ENCODE peak calls at places on chromosomes 6 and 20, in four cellular contexts. W is WTC11, A is HepG2, O is K562. B is an unnamed sample.

GRCh38 chr6:147149092-147149491 is 55.1 kb upstream of the STXBP5 start:
- DNase-seq in A (no peak), O (no peak), W (no peak), B (no peak)

GRCh38 chr6:31886426-31887068 is 7.8 kb upstream of the SLC44A4 start:
- DNase-seq in A (no peak), O (no peak), W (no peak), B (no peak)

GRCh38 chr6:132650413-132650812 is 8.6 kb downstream of the TAAR1 start:
- DNase-seq in A (no peak), O (no peak), W (no peak), B (no peak)

GRCh38 chr6:160035693-160036330 is 66.9 kb downstream of the IGF2R start:
- DNase-seq in O (no peak), W (no peak), A (no peak), B (no peak)

GRCh38 chr6:29414588-29414987 is at the start of gene OR12D1:
- DNase-seq in A (peak; percentile 10), W (no peak), O (no peak), B (no peak)

GRCh38 chr6:15399651-15400470 is 154.0 kb downstream of the JARID2 start:
- DNase-seq in W (no peak), O (peak; percentile 85), A (no peak), B (no peak)

GRCh38 chr6:125793280-125793679 is 2.5 kb downstream of the NCOA7 start:
- DNase-seq in O (no peak), W (no peak), A (no peak), B (no peak)

GRCh38 chr6:56787209-56787608 is 144.5 kb upstream of the DST start:
- DNase-seq in W (no peak), A (no peak), O (no peak), B (no peak)

GRCh38 chr6:33633462-33634158 is 12.5 kb downstream of the ITPR3 start:
- DNase-seq in W (peak; percentile 58), A (no peak), O (peak; percentile 76), B (no peak)

GRCh38 chr6:158715330-158716311 is 65.8 kb downstream of the SYTL3 start:
- DNase-seq in A (no peak), W (no peak), O (peak; percentile 45), B (no peak)

GRCh38 chr6:7073082-7073783 is 34.5 kb upstream of the RREB1 start:
- DNase-seq in W (no peak), A (no peak), O (no peak), B (no peak)

GRCh38 chr6:134373282-134373922 is 55.5 kb upstream of the SGK1 start:
- DNase-seq in W (no peak), O (peak; percentile 78), A (no peak), B (peak; percentile 85)

GRCh38 chr6:34610819-34611477 is 54.8 kb upstream of the SPDEF start:
- DNase-seq in W (no peak), A (peak; percentile 31), O (peak; percentile 82), B (no peak)

GRCh38 chr6:130754786-130755367 is 72.3 kb upstream of the SMLR1 start:
- DNase-seq in W (no peak), O (no peak), A (no peak), B (no peak)

GRCh38 chr6:35425284-35425683 is 26.9 kb upstream of the FANCE start:
- DNase-seq in W (no peak), O (no peak), A (no peak), B (no peak)

GRCh38 chr20:37405351-37405897 is 59.5 kb downstream of the SRC start:
- DNase-seq in W (no peak), O (no peak), A (no peak), B (no peak)

GRCh38 chr6:33088258-33088930 is 12.6 kb downstream of the HLA-DPB1 start:
- DNase-seq in A (no peak), W (no peak), O (no peak), B (no peak)

GRCh38 chr6:158717341-158718328 is 67.8 kb downstream of the SYTL3 start:
- DNase-seq in O (no peak), W (no peak), A (no peak), B (peak; percentile 59)

GRCh38 chr6:35077006-35077712 is 64.0 kb downstream of the TCP11 start:
- DNase-seq in A (no peak), W (no peak), O (no peak), B (no peak)

GRCh38 chr6:76682842-76683241 is 610.4 kb upstream of the IMPG1 start:
- DNase-seq in O (peak; percentile 2), W (no peak), A (peak; percentile 2), B (no peak)

GRCh38 chr6:18021166-18021850 is 33.9 kb upstream of the KIF13A start:
- DNase-seq in A (no peak), O (no peak), W (no peak), B (no peak)

GRCh38 chr6:41103792-41104324 is 31.1 kb downstream of the NFYA start:
- DNase-seq in W (no peak), A (no peak), O (no peak), B (no peak)

GRCh38 chr6:312704-313485 is 20.6 kb downstream of the DUSP22 start:
- DNase-seq in A (no peak), O (no peak), W (no peak), B (no peak)

DNA sequence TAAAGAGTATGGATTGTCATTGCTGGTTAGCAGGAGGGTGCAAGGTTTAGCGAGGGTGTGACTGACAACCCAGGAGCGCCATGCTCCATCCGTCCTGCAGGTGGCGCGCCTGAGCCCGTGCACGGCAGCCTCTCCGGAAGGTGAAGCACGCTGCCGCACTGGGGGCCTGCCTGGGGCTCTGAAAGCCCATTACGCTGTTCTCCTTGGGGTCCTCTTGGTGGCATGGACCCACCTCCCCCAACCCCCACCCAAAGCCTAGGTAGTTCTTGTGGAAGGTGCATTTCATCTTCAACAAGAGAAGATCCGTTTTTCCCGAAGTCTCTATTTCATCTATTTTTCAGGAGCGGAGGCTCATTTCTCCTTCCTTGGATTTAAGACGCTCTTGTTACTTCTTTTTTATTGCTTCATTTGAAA is 197.4 kb upstream of the KCNG1 start:
- DNase-seq in O (peak; percentile 44), A (peak; percentile 23), W (peak; percentile 81), B (no peak)
- TF ChIP-seq ESRRA in O (peak; percentile 28), A (no peak), W (no peak), B (no peak)

GRCh38 chr20:43958626-43959025 is 44.0 kb downstream of the TOX2 start:
- DNase-seq in W (no peak), A (no peak), O (no peak), B (no peak)

GRCh38 chr20:43957392-43957791 is 42.7 kb downstream of the TOX2 start:
- DNase-seq in W (no peak), A (no peak), O (no peak), B (no peak)

GRCh38 chr20:43954704-43955243 is 40.1 kb downstream of the TOX2 start:
- DNase-seq in W (no peak), A (no peak), O (no peak), B (no peak)

GRCh38 chr20:43953919-43954617 is 39.4 kb downstream of the TOX2 start:
- DNase-seq in O (no peak), A (no peak), W (no peak), B (no peak)

DNA sequence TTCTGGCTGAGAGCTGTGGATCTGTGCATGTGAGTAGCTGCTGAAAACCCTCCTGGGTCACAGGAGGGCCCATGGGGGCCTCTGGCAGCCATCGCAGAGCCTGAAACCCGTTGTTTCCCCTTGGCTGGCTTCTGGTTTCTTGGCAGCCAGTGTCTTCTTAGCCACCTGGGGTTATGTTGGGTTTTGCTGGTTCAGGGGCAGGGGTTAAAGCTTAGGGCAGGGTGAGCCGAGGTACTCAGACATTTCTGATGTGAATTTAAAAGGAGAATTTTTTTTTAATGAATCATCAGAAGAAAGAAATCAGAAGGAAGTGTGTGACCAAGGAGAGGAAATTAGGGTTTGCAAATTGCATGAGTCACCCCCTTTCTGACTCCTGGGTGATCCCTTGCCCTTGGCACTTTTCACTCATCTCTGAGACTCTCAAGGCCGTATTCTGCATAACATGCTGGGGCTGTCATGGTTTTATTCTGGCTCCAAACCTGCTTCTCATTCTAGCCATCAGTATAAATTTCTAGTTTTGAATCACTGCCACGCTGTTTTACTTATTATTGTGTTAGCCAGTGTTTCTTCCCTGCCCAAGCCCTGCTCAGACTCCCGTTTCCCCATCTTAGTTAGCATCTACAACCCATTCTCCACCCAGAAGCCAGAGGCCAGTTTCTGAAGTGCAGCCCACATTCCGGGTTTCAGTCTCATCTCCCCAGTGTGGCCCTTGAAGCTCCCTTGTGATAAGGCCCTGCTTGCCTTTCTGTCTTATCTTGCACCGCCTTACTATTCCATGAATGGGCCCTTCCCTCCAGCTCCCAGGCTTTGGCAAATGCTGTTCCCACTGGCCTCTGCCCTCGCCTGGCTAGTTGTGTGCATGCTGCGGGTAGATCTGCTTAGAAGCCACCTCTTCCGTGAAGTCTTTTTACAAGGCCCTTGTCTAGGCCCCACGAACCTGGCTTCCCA is 40.9 kb downstream of the TOX2 start:
- DNase-seq in A (no peak), O (peak; percentile 29), W (no peak), B (peak; percentile 73)
- TF ChIP-seq TCF7 in A (no peak), O (no peak), W (no peak), B (no peak)

GRCh38 chr20:44805991-44806729 is 4.2 kb downstream of the RIMS4 start:
- DNase-seq in A (no peak), O (peak; percentile 10), W (peak; percentile 81), B (no peak)
- TF ChIP-seq ESRRA in A (no peak), O (no peak), W (no peak), B (no peak)

DNA sequence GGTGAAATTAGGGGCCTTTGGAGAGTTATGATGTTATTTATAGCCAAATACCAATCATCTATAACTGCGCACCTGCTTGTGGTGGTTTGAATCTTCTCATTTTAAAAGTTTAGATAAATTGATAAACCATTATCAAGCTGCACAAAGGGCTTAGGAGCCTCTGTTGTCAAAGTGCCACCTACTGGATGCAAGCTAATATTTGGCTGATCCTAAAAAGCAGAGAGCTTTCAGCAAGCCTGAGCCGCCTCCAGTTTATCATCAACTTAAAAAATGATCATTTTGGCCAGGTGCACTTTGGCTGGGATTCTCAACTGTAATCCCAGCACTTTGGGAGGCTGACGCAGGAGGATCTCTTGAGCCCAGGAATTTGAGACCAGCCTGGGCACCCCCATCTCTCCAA is 58.5 kb upstream of the ATXN1 start:
- DNase-seq in W (no peak), A (no peak), O (peak; percentile 26), B (no peak)
- TF ChIP-seq TCF7 in W (no peak), A (no peak), O (no peak), B (no peak)

GRCh38 chr6:53429401-53429800 is 80.7 kb upstream of the ELOVL5 start:
- DNase-seq in O (no peak), A (no peak), W (no peak), B (no peak)

GRCh38 chr6:53433617-53434285 is 85.0 kb upstream of the ELOVL5 start:
- DNase-seq in W (no peak), A (peak; percentile 52), O (no peak), B (no peak)

GRCh38 chr6:53431704-53432103 is 83.0 kb upstream of the ELOVL5 start:
- DNase-seq in W (no peak), O (no peak), A (no peak), B (no peak)

GRCh38 chr6:53428886-53429285 is 80.1 kb upstream of the ELOVL5 start:
- DNase-seq in O (no peak), W (no peak), A (no peak), B (no peak)

GRCh38 chr6:53432318-53433161 is 83.8 kb upstream of the ELOVL5 start:
- DNase-seq in W (no peak), A (peak; percentile 93), O (no peak), B (no peak)
- TF ChIP-seq ESRRA in W (no peak), A (no peak), O (no peak), B (no peak)